ENCODE peak calls at places on chromosome 17, in nine cellular contexts. I is body of pancreas; U is heart left ventricle; H is CD4-positive, alpha-beta memory T cell; X is CD8-positive, alpha-beta memory T cell; B is thoracic aorta; F is BE2C; D is stomach; A is mesendoderm. M is an unnamed sample.
A peak's percentile ranks its signal among the peaks of the same experiment; 100 is the strongest.

GRCh38 chr17:46013502-46014165 is 14.6 kb downstream of the STH start:
- DNase-seq in I (no peak), U (no peak), H (no peak), X (no peak), B (no peak), F (peak; percentile 47), D (no peak), A (no peak), M (peak; percentile 4)

GRCh38 chr17:50604470-50604869 is 30.2 kb upstream of the ABCC3 start:
- DNase-seq in I (peak; percentile 39), U (peak; percentile 80), H (no peak), X (no peak), B (no peak), F (peak; percentile 95), D (peak; percentile 37), A (no peak), M (no peak)

GRCh38 chr17:40517286-40517662 is 15.9 kb upstream of the TNS4 start:
- DNase-seq in I (no peak), U (no peak), H (no peak), X (no peak), B (no peak), F (no peak), D (no peak), A (peak; percentile 71), M (no peak)

GRCh38 chr17:57999496-58000017 is 7.5 kb downstream of the SRSF1 start:
- DNase-seq in I (no peak), U (no peak), H (peak; percentile 69), X (no peak), B (no peak), F (no peak), D (no peak), A (peak; percentile 76), M (no peak)

GRCh38 chr17:2056221-2057129 is 1.6 kb downstream of the HIC1 start:
- DNase-seq in I (peak; percentile 35), U (no peak), H (peak; percentile 68), X (no peak), B (no peak), F (no peak), D (no peak), A (peak; percentile 72), M (peak; percentile 76)

GRCh38 chr17:10034719-10035475 is 129.8 kb upstream of the RCVRN start:
- DNase-seq in I (no peak), U (no peak), H (no peak), X (no peak), B (no peak), F (no peak), D (no peak), A (no peak), M (no peak)

GRCh38 chr17:62178579-62178978 is 113.5 kb upstream of the MED13 start:
- DNase-seq in I (peak; percentile 11), U (no peak), H (no peak), X (no peak), B (no peak), F (no peak), D (no peak), A (peak; percentile 33), M (no peak)

GRCh38 chr17:63420868-63421680 is 25.0 kb downstream of the CYB561 start:
- DNase-seq in I (no peak), U (no peak), H (no peak), X (no peak), B (no peak), F (no peak), D (no peak), A (no peak), M (no peak)

GRCh38 chr17:49910094-49910857 is 58.7 kb upstream of the DLX4 start:
- DNase-seq in I (peak; percentile 52), U (no peak), H (no peak), X (no peak), B (no peak), F (peak; percentile 48), D (peak; percentile 59), A (peak; percentile 78), M (no peak)

GRCh38 chr17:77695386-77695785 is 263.1 kb upstream of the TNRC6C start:
- DNase-seq in I (no peak), U (no peak), H (no peak), X (no peak), B (no peak), F (no peak), D (no peak), A (no peak), M (no peak)

GRCh38 chr17:77692571-77693161 is 265.8 kb upstream of the TNRC6C start:
- DNase-seq in I (no peak), U (no peak), H (peak; percentile 40), X (no peak), B (no peak), F (no peak), D (no peak), A (no peak), M (no peak)

GRCh38 chr17:77693301-77693700 is 265.2 kb upstream of the TNRC6C start:
- DNase-seq in I (no peak), U (no peak), H (no peak), X (no peak), B (no peak), F (no peak), D (no peak), A (no peak), M (no peak)

GRCh38 chr17:77694391-77695363 is 263.8 kb upstream of the TNRC6C start:
- DNase-seq in I (no peak), U (no peak), H (no peak), X (no peak), B (no peak), F (no peak), D (no peak), A (no peak), M (no peak)

DNA sequence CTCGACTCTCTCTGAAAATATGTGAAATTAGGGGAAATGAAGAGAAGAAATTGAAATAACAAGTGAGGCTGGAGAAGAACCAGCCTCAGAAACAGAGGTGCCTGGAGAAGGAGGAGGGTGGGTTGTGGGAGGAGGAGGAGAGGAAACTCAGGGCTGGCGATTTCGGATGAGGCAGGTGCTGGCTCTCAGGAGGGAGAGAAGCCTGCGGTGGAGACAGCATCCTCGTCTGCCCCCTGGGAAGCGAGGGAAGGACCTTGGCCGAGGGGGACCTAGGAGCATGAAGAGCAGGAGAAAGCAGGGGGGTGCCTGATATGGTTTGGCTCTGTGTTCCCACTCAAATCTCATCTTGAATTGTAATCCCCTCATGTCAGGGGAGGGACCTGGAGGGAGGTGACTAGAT is 264.7 kb upstream of the TNRC6C start:
- DNase-seq in I (no peak), U (no peak), H (no peak), X (no peak), B (no peak), F (no peak), D (no peak), A (no peak), M (no peak)
- H3K27me3 ChIP-seq in I (no peaks in the 10 kb centered on the region), U (no peaks in the 10 kb centered on the region), H (no peaks in the 10 kb centered on the region), X (peaks cover 5% of the 10 kb centered on the region), B (no peaks in the 10 kb centered on the region), F (no peaks in the 10 kb centered on the region), D (peaks cover 3% of the 10 kb centered on the region), A (no peaks in the 10 kb centered on the region), M (no peaks in the 10 kb centered on the region)

DNA sequence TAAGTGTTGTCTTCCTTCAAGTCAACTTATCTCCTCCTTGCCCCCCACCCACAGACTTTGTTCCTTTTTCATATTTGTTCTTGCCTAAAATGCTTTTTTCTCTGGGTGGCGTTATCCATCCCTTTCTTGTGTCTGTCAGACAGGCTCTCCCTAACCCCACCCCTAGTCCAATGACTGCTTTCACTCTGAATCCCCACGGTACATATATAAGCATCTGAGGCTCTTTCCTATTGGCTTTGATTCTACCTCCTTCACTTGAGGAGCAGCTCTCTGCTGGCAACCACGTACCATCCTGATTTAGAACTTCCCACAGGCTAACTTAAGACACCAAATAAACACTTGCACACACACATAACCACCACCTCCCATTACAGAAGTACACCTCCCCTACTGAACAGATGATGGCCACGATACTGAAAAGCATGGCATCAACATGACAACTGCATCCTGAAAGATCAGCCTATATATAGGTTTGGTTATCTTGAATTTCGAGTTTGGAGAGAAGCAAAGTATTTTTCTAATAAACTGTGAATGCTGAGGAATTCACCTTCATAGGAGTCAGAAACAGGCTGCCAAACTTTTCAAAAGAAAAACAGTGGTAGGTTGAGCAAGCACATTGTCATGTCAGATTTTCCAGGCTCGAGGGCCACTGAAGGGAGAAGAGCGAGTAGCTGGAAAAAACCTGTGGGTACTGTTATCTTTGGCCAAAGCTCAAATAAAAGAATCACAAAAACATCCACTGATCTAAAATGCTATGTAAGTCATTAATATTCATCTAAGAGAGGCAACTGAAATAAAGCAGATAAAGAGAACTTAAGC is 24.3 kb downstream of the STAT3 start:
- DNase-seq in I (no peak), U (no peak), H (no peak), X (no peak), B (no peak), F (no peak), D (no peak), A (no peak), M (no peak)
- H3K4me1 ChIP-seq in I (peaks cover 39% of the 10 kb centered on the region), U (peaks cover 59% of the 10 kb centered on the region), H (peaks cover 74% of the 10 kb centered on the region), X (peaks cover 51% of the 10 kb centered on the region), B (peaks cover 83% of the 10 kb centered on the region), F (peaks cover 3% of the 10 kb centered on the region), D (peaks cover 69% of the 10 kb centered on the region), A (peaks cover 10% of the 10 kb centered on the region), M (peaks cover 73% of the 10 kb centered on the region)

DNA sequence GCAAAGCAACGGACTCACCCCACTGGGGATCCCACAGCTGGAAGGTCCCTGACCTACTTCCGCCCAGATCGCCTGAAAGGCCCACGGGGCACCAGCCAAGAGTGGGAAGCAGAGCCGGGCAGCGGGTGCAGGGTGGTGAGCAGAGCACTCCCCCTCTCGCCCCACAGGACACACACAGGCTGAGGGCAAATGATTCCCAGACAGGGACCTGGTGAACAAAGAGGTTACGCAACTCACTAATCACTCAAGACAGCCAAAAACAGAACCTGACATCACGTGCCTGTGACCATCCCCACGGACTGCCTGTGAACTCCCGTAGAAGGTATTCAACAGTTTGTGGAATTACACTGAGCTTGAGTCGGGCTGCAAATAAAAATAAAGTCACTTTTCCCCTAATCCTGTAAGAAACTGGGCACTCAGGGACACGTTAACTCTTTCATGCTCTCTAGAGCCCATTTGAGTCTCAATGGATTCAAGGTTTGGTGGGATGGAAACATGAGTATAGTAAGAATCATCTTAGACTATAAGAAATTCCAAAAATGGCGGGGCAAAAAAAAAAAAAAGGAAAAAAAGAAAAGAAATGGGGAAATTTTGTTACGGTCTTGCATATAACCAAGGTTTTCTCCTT is 396.1 kb downstream of the SOX9 start:
- DNase-seq in I (peak; percentile 39), U (peak; percentile 10), H (no peak), X (no peak), B (no peak), F (peak; percentile 76), D (no peak), A (no peak), M (no peak)
- H3K4me3 ChIP-seq in I (no peak overlapping the region), U (no peak overlapping the region), H (no peak overlapping the region), X (no peak overlapping the region), B (no peak overlapping the region), F (peak overlapping the region; percentile 42), D (no peak overlapping the region), A (no peak overlapping the region), M (no peak overlapping the region)

GRCh38 chr17:79362086-79362995 is 248.5 kb downstream of the RBFOX3 start:
- DNase-seq in I (no peak), U (no peak), H (no peak), X (no peak), B (no peak), F (no peak), D (no peak), A (no peak), M (no peak)
- H3K27me3 ChIP-seq in I (no peaks in the 10 kb centered on the region), U (peaks cover 7% of the 10 kb centered on the region), H (no peaks in the 10 kb centered on the region), X (no peaks in the 10 kb centered on the region), B (no peaks in the 10 kb centered on the region), F (peaks cover 94% of the 10 kb centered on the region), D (no peaks in the 10 kb centered on the region), A (no peaks in the 10 kb centered on the region), M (no peaks in the 10 kb centered on the region)

GRCh38 chr17:80789356-80789902 is 202.2 kb upstream of the CHMP6 start:
- DNase-seq in I (no peak), U (peak; percentile 54), H (no peak), X (no peak), B (peak; percentile 35), F (peak; percentile 84), D (no peak), A (no peak), M (no peak)
- H3K4me1 ChIP-seq in I (no peaks in the 10 kb centered on the region), U (peaks cover 4% of the 10 kb centered on the region), H (peaks cover 90% of the 10 kb centered on the region), X (peaks cover 81% of the 10 kb centered on the region), B (peaks cover 56% of the 10 kb centered on the region), F (peaks cover 29% of the 10 kb centered on the region), D (peaks cover 26% of the 10 kb centered on the region), A (no peaks in the 10 kb centered on the region), M (peaks cover 21% of the 10 kb centered on the region)

M was measured in Peyer's patch.